ENCODE peak calls at places on chromosomes 4 and X, in four cellular contexts. P is psoas muscle, L is GM12865, X is endothelial cell. G is an unnamed sample.

GRCh38 chr4:7153711-7154110 is 38.6 kb upstream of the SORCS2 start:
- DNase-seq in L (no peak), X (no peak), P (no peak), G (no peak)

GRCh38 chr4:47031713-47032404 is 492 bp downstream of the GABRB1 start:
- DNase-seq in X (no peak), L (peak), P (no peak), G (no peak)

GRCh38 chr4:168309781-168310180 is 8.8 kb downstream of the DDX60 start:
- DNase-seq in P (no peak), L (no peak), X (no peak), G (no peak)

GRCh38 chr4:3421470-3421869 is 20.3 kb upstream of the HGFAC start:
- DNase-seq in P (peak), L (no peak), X (no peak), G (no peak)

GRCh38 chrX:101230636-101231035 is 11.1 kb downstream of the DRP2 start:
- DNase-seq in L (no peak), P (no peak), X (no peak), G (no peak)

GRCh38 chr4:73067971-73068394 is 1.5 kb downstream of the COX18 start:
- DNase-seq in L (peak), P (no peak), X (no peak), G (no peak)

GRCh38 chr4:40621592-40622512 is 7.8 kb downstream of the RBM47 start:
- DNase-seq in L (peak), X (no peak), P (peak), G (no peak)

GRCh38 chr4:115325836-115326235 is 212.4 kb upstream of the NDST4 start:
- DNase-seq in L (no peak), X (no peak), P (no peak), G (no peak)

DNA sequence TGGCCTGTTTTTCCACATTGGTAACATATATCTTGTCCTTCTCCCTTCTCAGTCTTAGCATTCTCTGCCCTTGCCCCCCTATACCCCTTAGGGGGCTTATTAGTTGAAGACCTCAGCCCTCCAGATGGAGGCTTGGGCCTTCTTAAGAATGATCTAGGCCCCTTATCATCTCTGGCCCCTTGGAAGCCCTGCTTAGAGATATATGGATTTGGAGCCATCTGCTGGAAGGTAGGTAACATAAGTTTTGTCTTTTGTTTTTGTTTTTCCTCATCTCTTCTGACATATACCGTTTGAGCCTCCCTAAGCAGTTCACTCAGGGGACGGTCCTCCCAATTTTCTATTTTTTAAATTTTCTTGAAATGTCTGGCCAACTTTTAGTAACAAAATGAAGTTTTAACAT is 48.3 kb upstream of the NAP1L2 start:
- DNase-seq in L (peak), P (no peak), X (no peak), G (no peak)
- TF ChIP-seq CTCF in L (no peak), P (no peak), X (no peak), G (no peak)

GRCh38 chrX:44314855-44315254 is 28.6 kb downstream of the EFHC2 start:
- DNase-seq in L (no peak), X (no peak), P (no peak), G (no peak)

GRCh38 chrX:44312421-44312820 is 31.1 kb downstream of the EFHC2 start:
- DNase-seq in X (no peak), P (no peak), L (no peak), G (no peak)

GRCh38 chrX:44314259-44314734 is 29.2 kb downstream of the EFHC2 start:
- DNase-seq in P (no peak), L (peak), X (peak), G (no peak)

DNA sequence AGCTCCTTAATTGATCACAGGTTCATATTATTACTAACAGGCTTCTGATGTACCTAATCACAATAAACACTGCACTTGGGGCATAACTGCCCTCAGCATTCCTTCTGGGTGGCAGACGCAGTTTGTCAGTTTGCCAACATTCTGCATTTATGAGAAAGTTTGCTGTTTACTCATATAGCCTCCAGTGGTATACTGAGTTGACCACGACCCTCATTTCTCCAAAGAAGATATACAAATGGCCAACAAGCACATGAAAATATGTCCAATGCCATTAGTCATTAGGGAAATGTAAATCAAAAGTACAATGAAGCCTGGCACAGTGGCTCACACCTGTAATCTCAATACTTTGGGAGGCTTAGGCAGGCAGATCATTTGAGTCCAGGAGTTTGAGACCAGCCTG is 26.3 kb downstream of the EFHC2 start:
- DNase-seq in L (no peak), X (no peak), P (no peak), G (no peak)
- TF ChIP-seq CTCF in L (no peak), X (no peak), P (no peak), G (no peak)

GRCh38 chrX:67601771-67602170 is 58.0 kb downstream of the AR start:
- DNase-seq in P (no peak), L (no peak), X (no peak), G (no peak)

GRCh38 chrX:67604979-67605703 is 61.3 kb downstream of the AR start:
- DNase-seq in X (no peak), P (no peak), L (peak), G (no peak)

GRCh38 chrX:67596839-67597790 is 53.3 kb downstream of the AR start:
- DNase-seq in X (no peak), P (no peak), L (no peak), G (no peak)

GRCh38 chrX:67599532-67599931 is 55.7 kb downstream of the AR start:
- DNase-seq in P (no peak), L (no peak), X (no peak), G (no peak)
- TF ChIP-seq CTCF in P (no peak), L (no peak), X (no peak), G (no peak)

GRCh38 chr4:123856689-123857545 is 460.3 kb downstream of the SPRY1 start:
- DNase-seq in P (no peak), L (no peak), X (peak), G (no peak)
- TF ChIP-seq CTCF in P (peak), L (no peak), X (no peak), G (no peak)

DNA sequence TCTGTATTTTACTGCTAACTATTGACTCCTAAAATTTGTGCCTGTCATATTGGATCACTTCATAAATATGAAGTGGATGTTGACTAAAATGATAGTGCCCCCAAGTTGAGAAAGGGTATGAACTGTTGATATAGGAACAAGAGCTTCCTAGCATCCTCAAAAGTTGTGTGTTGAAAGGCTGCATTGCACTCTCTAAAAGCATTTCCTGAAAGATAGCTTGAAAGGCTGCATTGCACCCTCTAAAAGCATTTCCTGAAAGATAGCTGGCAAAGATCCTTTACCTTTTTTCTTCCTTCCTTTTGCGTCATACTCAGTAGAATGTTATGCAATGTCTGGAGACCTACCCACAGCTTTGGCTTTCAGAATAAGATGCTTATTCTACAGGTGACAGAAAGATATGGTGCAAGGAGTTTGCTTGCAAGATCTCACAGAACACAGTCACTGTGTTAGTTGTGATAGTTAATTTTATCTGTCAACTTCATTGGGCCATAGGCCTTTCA is 274.6 kb upstream of the GALNTL6 start:
- DNase-seq in P (no peak), X (no peak), L (no peak), G (no peak)
- TF ChIP-seq CTCF in P (no peak), X (no peak), L (no peak), G (no peak)

DNA sequence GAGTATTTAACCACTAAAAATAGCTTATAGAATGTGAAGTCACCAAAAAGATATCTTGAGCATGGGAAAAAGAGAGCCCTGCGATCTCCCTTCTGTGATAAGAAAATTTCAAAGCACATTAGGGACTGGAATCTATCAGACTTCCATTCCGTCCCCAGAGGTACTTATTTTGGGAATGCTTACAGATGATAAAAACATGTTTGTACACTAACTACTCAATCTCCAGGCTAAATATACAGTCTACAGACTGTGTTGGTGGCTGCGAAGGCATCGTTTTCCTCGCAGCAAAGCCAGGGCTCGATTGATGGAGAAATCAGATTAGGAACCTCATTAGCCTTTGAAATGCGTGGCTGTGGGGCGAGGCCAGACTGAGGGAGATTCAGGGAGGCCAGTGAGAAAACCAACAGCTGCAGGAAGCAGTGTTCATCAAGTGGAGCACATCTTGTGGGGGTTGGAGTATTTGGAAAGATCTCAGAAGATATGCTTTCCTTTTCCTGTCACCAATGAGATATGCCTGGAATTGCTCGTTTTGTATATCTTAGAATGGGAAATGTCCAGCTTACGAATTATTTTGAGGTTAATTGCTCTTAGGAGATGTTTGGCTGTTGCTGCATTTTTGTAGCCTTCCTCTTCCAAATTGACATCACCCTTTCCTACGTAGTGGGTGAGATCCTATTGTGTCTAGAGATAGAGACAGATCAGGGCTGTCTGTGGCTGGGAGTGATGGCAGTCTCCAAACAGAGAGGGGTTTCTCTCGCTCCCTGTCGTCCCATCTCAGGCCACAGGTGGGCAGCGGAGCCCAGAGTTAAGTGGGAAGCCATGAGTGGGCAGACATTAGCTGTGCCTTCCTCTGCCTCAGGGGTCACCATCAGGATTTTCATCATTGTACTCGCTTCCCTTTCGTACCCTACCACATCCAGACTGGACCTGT is 225.0 kb upstream of the FAT1 start:
- DNase-seq in P (no peak), X (peak), L (no peak), G (no peak)
- TF ChIP-seq CTCF in P (no peak), X (no peak), L (no peak), G (no peak)

DNA sequence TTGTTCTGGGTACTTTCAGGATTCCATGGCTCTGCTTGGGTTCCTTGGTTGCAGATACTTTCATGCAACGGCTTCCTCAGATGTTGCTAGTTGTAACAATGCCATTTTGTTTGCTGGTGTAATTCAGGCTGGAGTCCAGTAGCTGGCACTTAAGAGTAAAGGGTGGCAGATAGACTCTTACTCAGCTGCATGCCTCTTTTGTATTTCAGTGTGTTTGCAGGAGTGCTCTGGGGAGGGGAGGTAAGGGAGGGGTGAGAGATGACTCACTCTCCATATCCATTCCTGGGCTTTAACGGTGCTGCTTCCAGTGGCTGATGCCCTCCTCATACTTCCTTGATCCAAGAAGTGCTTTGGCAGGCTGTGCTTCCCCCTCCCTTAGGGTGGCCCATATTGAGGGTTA is 155.2 kb downstream of the ZNF330 start:
- DNase-seq in P (no peak), L (peak), X (no peak), G (no peak)
- TF ChIP-seq CTCF in P (no peak), L (no peak), X (no peak), G (no peak)